ENCODE peak calls at places on chromosomes 13 and 19, in seven cellular contexts. F is stimulated activated CD4-positive, alpha-beta T cell treated with anti-CD3 and anti-CD28 coated beads, TNF-alpha, amount 100 ng/mL, for 48 hours; Y is NCI-H345; P is LoVo; E is stimulated activated CD8-positive, alpha-beta memory T cell treated with anti-CD3 and anti-CD28 coated beads, Interleukin-7, amount 100 ng/mL, for 48 hours; X is nephron progenitor cell; O is C1 segment of cervical spinal cord. H is an unnamed sample.

GRCh38 chr13:36130168-36130541 is 1.0 kb downstream of the DCLK1 start:
- DNase-seq in F (no peak), Y (peak; percentile 30), P (no peak), E (no peak), X (no peak), O (no peak), H (no peak)

GRCh38 chr19:7873304-7874079 is 698 bp downstream of the PRR36 start:
- DNase-seq in F (no peak), Y (no peak), P (no peak), E (no peak), X (peak; percentile 57), O (no peak), H (no peak)

GRCh38 chr19:39196860-39197562 is at the start of gene NCCRP1:
- DNase-seq in F (no peak), Y (peak; percentile 43), P (no peak), E (no peak), X (peak; percentile 69), O (no peak), H (no peak)

GRCh38 chr13:20667857-20668256 is 35.6 kb upstream of the IL17D start:
- DNase-seq in F (no peak), Y (no peak), P (no peak), E (no peak), X (no peak), O (no peak), H (no peak)

GRCh38 chr13:34863360-34864135 is 78.5 kb upstream of the NBEA start:
- DNase-seq in F (no peak), Y (no peak), P (peak; percentile 35), E (no peak), X (no peak), O (no peak), H (no peak)

GRCh38 chr13:32255744-32256120 is 59.4 kb downstream of the ZAR1L start:
- DNase-seq in F (no peak), Y (no peak), P (no peak), E (no peak), X (no peak), O (no peak), H (no peak)

GRCh38 chr13:91278291-91278690 is 69.2 kb upstream of the MIR17HG start:
- DNase-seq in F (no peak), Y (no peak), P (no peak), E (no peak), X (no peak), O (no peak), H (no peak)

GRCh38 chr19:17755533-17755885 is 4.2 kb downstream of the FCHO1 start:
- DNase-seq in F (no peak), Y (no peak), P (no peak), E (no peak), X (no peak), O (no peak), H (no peak)

GRCh38 chr13:65461590-65461989 is 1768.5 kb downstream of the PCDH9 start:
- DNase-seq in F (no peak), Y (no peak), P (no peak), E (no peak), X (peak; percentile 4), O (no peak), H (no peak)

GRCh38 chr13:78657699-78658629 is 991 bp downstream of the OBI1 start:
- DNase-seq in F (no peak), Y (no peak), P (peak; percentile 63), E (no peak), X (no peak), O (no peak), H (no peak)

GRCh38 chr19:53195265-53195879 is 2.2 kb upstream of the ZNF665 start:
- DNase-seq in F (peak; percentile 53), Y (peak; percentile 81), P (peak; percentile 74), E (no peak), X (peak; percentile 72), O (peak; percentile 29), H (peak; percentile 59)

GRCh38 chr13:51785592-51786424 is 18.2 kb downstream of the DHRS12 start:
- DNase-seq in F (no peak), Y (peak; percentile 83), P (no peak), E (no peak), X (no peak), O (no peak), H (no peak)

GRCh38 chr13:28636078-28636477 is 22.9 kb upstream of the POMP start:
- DNase-seq in F (no peak), Y (no peak), P (no peak), E (no peak), X (no peak), O (no peak), H (no peak)

GRCh38 chr19:12365094-12365371 is 450 bp downstream of the ZNF442 start:
- DNase-seq in F (peak; percentile 8), Y (no peak), P (no peak), E (no peak), X (no peak), O (no peak), H (no peak)

GRCh38 chr13:72437458-72437857 is 290.0 kb downstream of the MZT1 start:
- DNase-seq in F (no peak), Y (no peak), P (no peak), E (no peak), X (no peak), O (no peak), H (no peak)

GRCh38 chr19:42280761-42281174 is 11.7 kb downstream of the CIC start:
- DNase-seq in F (no peak), Y (no peak), P (no peak), E (no peak), X (no peak), O (peak; percentile 91), H (no peak)

GRCh38 chr19:45601115-45601514 is 897 bp downstream of the GPR4 start:
- DNase-seq in F (no peak), Y (no peak), P (no peak), E (no peak), X (no peak), O (no peak), H (no peak)

GRCh38 chr13:21078501-21078900 is 17.1 kb upstream of the LATS2 start:
- DNase-seq in F (no peak), Y (no peak), P (no peak), E (no peak), X (no peak), O (no peak), H (no peak)

GRCh38 chr19:43789029-43789428 is 8.3 kb upstream of the KCNN4 start:
- DNase-seq in F (no peak), Y (no peak), P (no peak), E (no peak), X (peak; percentile 60), O (no peak), H (no peak)

GRCh38 chr13:79678100-79678499 is 197.1 kb downstream of the NDFIP2 start:
- DNase-seq in F (no peak), Y (no peak), P (no peak), E (no peak), X (no peak), O (no peak), H (no peak)

GRCh38 chr19:47765522-47766358 is 12.8 kb upstream of the SELENOW start:
- DNase-seq in F (no peak), Y (peak; percentile 19), P (peak; percentile 41), E (peak; percentile 19), X (peak; percentile 81), O (peak; percentile 21), H (peak; percentile 18)

GRCh38 chr13:87259479-87260083 is 411.6 kb upstream of the SLITRK5 start:
- DNase-seq in F (no peak), Y (no peak), P (peak; percentile 3), E (no peak), X (peak; percentile 41), O (no peak), H (no peak)

GRCh38 chr13:94595006-94595942 is 678 bp downstream of the TGDS start:
- DNase-seq in F (no peak), Y (no peak), P (peak; percentile 12), E (no peak), X (peak; percentile 10), O (peak; percentile 55), H (peak; percentile 62)

GRCh38 chr19:7351861-7352260 is 3.1 kb downstream of the ARHGEF18 start:
- DNase-seq in F (no peak), Y (no peak), P (no peak), E (no peak), X (no peak), O (no peak), H (no peak)

H was measured in CD4-positive, CD25-positive, alpha-beta regulatory T cell.